ENCODE peak calls at places on chromosomes 1 and 21, in eight cellular contexts. A is fibroblast of pulmonary artery, M is NCI-H1436, W is upper lobe of left lung, J is memory B cell, X is kidney tubule cell, O is Peyer's patch, S is KBM-7. T is an unnamed sample.

GRCh38 chr1:11539850-11540772 is 61.2 kb downstream of the DISP3 start:
- DNase-seq in M (no peak), X (no peak), W (no peak), S (no peak), O (no peak), A (no peak), J (no peak), T (no peak)

GRCh38 chr21:17818158-17819113 is 720 bp downstream of the C21orf91 start:
- DNase-seq in M (peak), S (peak), O (peak), X (peak), A (peak), J (peak), W (peak), T (peak)

GRCh38 chr1:198443374-198444233 is 96.9 kb downstream of the ATP6V1G3 start:
- DNase-seq in M (no peak), A (peak), W (no peak), O (no peak), X (peak), S (no peak), J (no peak), T (peak)

GRCh38 chr1:176118985-176119384 is 88.1 kb downstream of the COP1 start:
- DNase-seq in W (no peak), X (no peak), S (no peak), O (no peak), M (no peak), J (no peak), A (no peak), T (no peak)

GRCh38 chr1:45922374-45922773 is 119.0 kb downstream of the MAST2 start:
- DNase-seq in X (no peak), M (no peak), W (no peak), A (no peak), J (no peak), S (no peak), O (no peak), T (no peak)

GRCh38 chr1:177274687-177275211 is 104.0 kb downstream of the BRINP2 start:
- DNase-seq in X (no peak), A (peak), J (no peak), O (no peak), M (no peak), S (no peak), W (peak), T (peak)

GRCh38 chr1:78254517-78254916 is 208.8 kb downstream of the GIPC2 start:
- DNase-seq in O (no peak), W (no peak), X (peak), A (no peak), J (no peak), S (no peak), M (no peak), T (peak)

GRCh38 chr1:48898894-48899293 is 122.2 kb upstream of the BEND5 start:
- DNase-seq in W (no peak), M (no peak), J (no peak), O (no peak), S (no peak), X (no peak), A (no peak), T (no peak)

GRCh38 chr21:45508607-45509565 is 33.4 kb downstream of the SLC19A1 start:
- DNase-seq in M (no peak), J (no peak), O (no peak), W (no peak), X (no peak), A (no peak), S (no peak), T (no peak)